ENCODE peak calls at places on chromosomes 3 and 15, in six cellular contexts. C is AG04450, Z is fibroblast of the aortic adventitia, V is type B pancreatic cell, G is PC-3, J is mucosa of descending colon. Y is an unnamed sample.
A peak's percentile ranks its signal among the peaks of the same experiment; 100 is the strongest.

GRCh38 chr3:133955892-133956291 is 60.2 kb upstream of the RAB6B start:
- DNase-seq in C (no peak), Z (no peak), V (no peak), G (no peak), J (no peak), Y (no peak)

GRCh38 chr3:80553211-80553610 is 785.4 kb upstream of the ROBO1 start:
- DNase-seq in C (no peak), Z (no peak), V (no peak), G (peak; percentile 85), J (no peak), Y (no peak)

GRCh38 chr3:27596334-27596841 is 112.2 kb upstream of the SLC4A7 start:
- DNase-seq in C (no peak), Z (peak; percentile 68), V (no peak), G (peak; percentile 69), J (no peak), Y (peak; percentile 78)

GRCh38 chr3:18119866-18120265 is 305.3 kb downstream of the SATB1 start:
- DNase-seq in C (no peak), Z (peak; percentile 13), V (no peak), G (no peak), J (no peak), Y (no peak)

GRCh38 chr3:108838411-108838810 is 15.8 kb downstream of the TRAT1 start:
- DNase-seq in C (no peak), Z (no peak), V (no peak), G (no peak), J (no peak), Y (no peak)

GRCh38 chr3:128794067-128794768 is 68.2 kb downstream of the RAB7A start:
- DNase-seq in C (peak; percentile 23), Z (peak; percentile 67), V (no peak), G (peak; percentile 47), J (no peak), Y (peak; percentile 92)

GRCh38 chr3:133926736-133927542 is 31.3 kb upstream of the RAB6B start:
- DNase-seq in C (no peak), Z (no peak), V (peak; percentile 69), G (no peak), J (no peak), Y (peak; percentile 28)

GRCh38 chr3:166257715-166258114 is 420.5 kb upstream of the BCHE start:
- DNase-seq in C (no peak), Z (no peak), V (no peak), G (no peak), J (no peak), Y (no peak)

GRCh38 chr3:76943058-76943457 is 96.8 kb upstream of the ROBO2 start:
- DNase-seq in C (no peak), Z (no peak), V (no peak), G (no peak), J (no peak), Y (no peak)

GRCh38 chr15:23035964-23036566 is 3.3 kb downstream of the TUBGCP5 start:
- DNase-seq in C (no peak), Z (peak; percentile 55), V (no peak), G (peak; percentile 71), J (no peak), Y (peak; percentile 69)

GRCh38 chr3:8767181-8767666 is 2.2 kb downstream of the OXTR start:
- DNase-seq in C (no peak), Z (no peak), V (no peak), G (no peak), J (no peak), Y (no peak)

GRCh38 chr3:171428321-171428787 is 31.9 kb downstream of the TNIK start:
- DNase-seq in C (no peak), Z (no peak), V (no peak), G (no peak), J (no peak), Y (no peak)

GRCh38 chr3:15307580-15307979 is 24.8 kb downstream of the SH3BP5 start:
- DNase-seq in C (no peak), Z (no peak), V (no peak), G (no peak), J (no peak), Y (no peak)

GRCh38 chr3:49680493-49681231 is 6.5 kb downstream of the APEH start:
- DNase-seq in C (no peak), Z (no peak), V (no peak), G (no peak), J (no peak), Y (no peak)

GRCh38 chr3:125261031-125261430 is 48.5 kb upstream of the SLC12A8 start:
- DNase-seq in C (no peak), Z (no peak), V (no peak), G (no peak), J (no peak), Y (no peak)

GRCh38 chr3:13192471-13193213 is 119.4 kb upstream of the IQSEC1 start:
- DNase-seq in C (no peak), Z (no peak), V (no peak), G (peak; percentile 37), J (no peak), Y (no peak)

GRCh38 chr15:77144028-77144427 is 73.1 kb upstream of the TSPAN3 start:
- DNase-seq in C (no peak), Z (peak; percentile 77), V (no peak), G (no peak), J (no peak), Y (peak; percentile 49)

GRCh38 chr3:131717493-131717892 is 214.7 kb upstream of the MRPL3 start:
- DNase-seq in C (no peak), Z (no peak), V (no peak), G (no peak), J (no peak), Y (no peak)

GRCh38 chr3:131714585-131715220 is 211.9 kb upstream of the MRPL3 start:
- DNase-seq in C (no peak), Z (no peak), V (no peak), G (no peak), J (no peak), Y (no peak)

GRCh38 chr3:131716943-131717342 is 214.2 kb upstream of the MRPL3 start:
- DNase-seq in C (no peak), Z (no peak), V (no peak), G (no peak), J (no peak), Y (no peak)

GRCh38 chr3:131713416-131714118 is 210.8 kb upstream of the MRPL3 start:
- DNase-seq in C (no peak), Z (peak; percentile 2), V (no peak), G (peak; percentile 62), J (no peak), Y (no peak)

GRCh38 chr3:131716007-131716406 is 213.2 kb upstream of the MRPL3 start:
- DNase-seq in C (no peak), Z (no peak), V (no peak), G (no peak), J (no peak), Y (no peak)
- TF ChIP-seq CTCF in C (no peak), Z (no peak), V (no peak), G (no peak), J (no peak), Y (no peak)

DNA sequence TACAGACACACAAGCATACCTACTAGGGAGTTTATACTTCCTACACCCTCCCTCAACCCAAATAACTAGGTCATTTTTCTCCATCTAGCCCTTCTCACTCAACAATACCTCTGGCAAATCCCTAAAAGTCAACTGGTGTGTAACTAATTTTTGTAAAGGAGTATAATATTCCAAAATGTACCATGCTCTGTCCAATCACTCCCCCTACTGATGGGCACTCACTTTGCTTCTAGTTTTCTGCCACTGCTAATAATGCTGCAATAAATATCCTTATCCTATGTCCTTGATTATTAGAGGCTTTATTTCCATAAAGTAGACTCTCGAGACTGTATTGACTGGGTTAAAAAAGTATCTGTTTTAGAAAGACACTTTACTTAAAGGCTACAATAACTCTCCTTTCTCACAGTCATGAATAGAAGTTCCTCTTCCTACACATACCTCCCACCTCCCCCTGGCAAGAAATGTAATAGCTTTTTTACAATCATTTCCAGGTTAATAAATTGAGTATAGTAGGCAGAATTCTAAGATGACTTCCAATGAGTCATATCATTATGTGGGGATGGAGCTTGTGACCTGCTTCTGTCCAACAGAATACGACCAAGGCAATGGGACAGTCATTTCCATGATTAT is 30.0 kb downstream of the SHQ1 start:
- DNase-seq in C (no peak), Z (peak; percentile 65), V (no peak), G (peak; percentile 56), J (no peak), Y (peak; percentile 53)
- TF ChIP-seq CTCF in C (peak; percentile 73), Z (peak; percentile 73), V (peak; percentile 79), G (peak; percentile 93), J (peak; percentile 4), Y (peak; percentile 65)

GRCh38 chr3:100710355-100711198 is 1.3 kb downstream of the TFG start:
- DNase-seq in C (no peak), Z (peak; percentile 62), V (no peak), G (peak; percentile 80), J (peak; percentile 68), Y (peak; percentile 75)

GRCh38 chr3:100708644-100708988 is 678 bp upstream of the TFG start:
- DNase-seq in C (no peak), Z (no peak), V (no peak), G (peak; percentile 87), J (no peak), Y (no peak)

GRCh38 chr3:100708989-100709839 is at the start of gene TFG:
- DNase-seq in C (peak; percentile 99), Z (peak; percentile 100), V (peak; percentile 99), G (peak; percentile 100), J (peak; percentile 98), Y (peak; percentile 99)

GRCh38 chr3:100706365-100706764 is 2.9 kb upstream of the TFG start:
- DNase-seq in C (no peak), Z (peak; percentile 68), V (no peak), G (peak; percentile 14), J (no peak), Y (peak; percentile 20)

GRCh38 chr3:100709840-100710235 is 544 bp downstream of the TFG start:
- DNase-seq in C (no peak), Z (no peak), V (peak; percentile 77), G (peak; percentile 17), J (peak; percentile 71), Y (peak; percentile 37)
- TF ChIP-seq CTCF in C (no peak), Z (no peak), V (no peak), G (no peak), J (no peak), Y (no peak)

DNA sequence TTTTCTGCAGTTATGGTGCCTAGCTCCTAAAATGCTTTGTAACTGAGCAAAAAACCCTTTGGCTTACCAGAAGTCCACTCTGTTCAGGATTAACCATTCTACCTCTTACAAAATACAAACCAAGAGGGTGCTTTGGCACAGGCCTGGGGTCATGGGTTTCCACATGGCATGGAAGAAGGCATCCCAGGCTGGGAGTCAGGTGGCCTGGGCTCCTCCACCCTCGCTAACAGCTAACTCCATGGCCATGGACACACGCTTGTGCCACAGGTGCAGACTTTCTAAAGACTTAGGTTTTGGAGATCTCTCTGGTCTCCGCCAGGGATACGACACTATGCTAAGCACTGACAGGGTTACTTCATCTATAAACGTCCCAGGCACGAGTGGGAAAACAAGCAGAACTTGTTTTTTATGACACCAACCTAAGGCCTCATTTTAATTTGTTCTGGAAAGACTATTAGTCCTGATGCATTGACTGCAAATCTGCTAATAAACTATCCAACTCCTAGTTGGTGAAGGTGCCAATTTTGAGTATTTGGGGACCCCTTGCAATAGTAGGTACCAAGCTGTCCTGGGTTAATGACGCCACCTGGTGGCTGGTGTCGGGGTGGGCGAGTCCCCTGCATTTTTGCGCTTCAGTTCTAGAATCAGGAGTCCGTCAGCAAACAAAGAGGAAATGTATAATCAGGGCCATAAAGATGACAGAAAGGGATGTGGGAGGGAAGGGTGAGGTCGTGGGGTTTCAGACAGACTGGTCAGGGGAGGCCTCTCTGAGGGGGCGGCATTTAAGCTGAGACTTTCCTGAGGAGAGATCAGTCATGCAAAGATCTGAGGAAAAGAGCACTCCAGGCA is 10.3 kb upstream of the ALDH1A3 start:
- DNase-seq in C (no peak), Z (no peak), V (no peak), G (no peak), J (no peak), Y (peak; percentile 27)
- TF ChIP-seq CTCF in C (peak; percentile 50), Z (peak; percentile 47), V (peak; percentile 72), G (peak; percentile 70), J (no peak), Y (peak; percentile 63)

GRCh38 chr3:146817705-146818104 is 212.6 kb upstream of the PLSCR5 start:
- DNase-seq in C (no peak), Z (peak; percentile 57), V (no peak), G (peak; percentile 63), J (no peak), Y (peak; percentile 51)
- TF ChIP-seq CTCF in C (peak; percentile 21), Z (peak; percentile 32), V (peak; percentile 64), G (peak; percentile 71), J (no peak), Y (peak; percentile 43)

Y was measured in fibroblast of mammary gland.